ENCODE peak calls at places on chromosomes 5 and 9, in eight cellular contexts. X, K, F, P, C, S, B and V are unnamed samples.

GRCh38 chr9:118059520-118060278 is 355.5 kb downstream of the TLR4 start:
- DNase-seq in F (peak; percentile 20), P (no peak), S (no peak), X (no peak), C (no peak), B (peak; percentile 53), K (no peak), V (no peak)

GRCh38 chr5:157222506-157223230 is 42.0 kb downstream of the ITK start:
- DNase-seq in C (peak; percentile 53), B (no peak), K (peak; percentile 52), F (no peak), P (no peak), X (no peak), S (no peak), V (no peak)

GRCh38 chr9:127976498-127976897 is 4.3 kb downstream of the EEIG1 start:
- DNase-seq in S (no peak), X (no peak), C (no peak), K (peak; percentile 65), P (no peak), F (no peak), B (no peak), V (no peak)

GRCh38 chr5:139470821-139471300 is at the start of gene SMIM33:
- DNase-seq in C (no peak), K (peak; percentile 35), B (no peak), P (no peak), X (no peak), F (no peak), S (no peak), V (no peak)

GRCh38 chr5:23204111-23204510 is 303.3 kb upstream of the PRDM9 start:
- DNase-seq in X (no peak), P (no peak), F (no peak), K (no peak), S (no peak), B (no peak), C (no peak), V (no peak)

GRCh38 chr5:28216939-28217360 is 1178.6 kb upstream of the CDH9 start:
- DNase-seq in F (no peak), P (no peak), S (no peak), X (no peak), B (no peak), C (no peak), K (no peak), V (no peak)

GRCh38 chr9:13457795-13458194 is 178.3 kb upstream of the MPDZ start:
- DNase-seq in X (no peak), K (no peak), B (no peak), C (no peak), F (no peak), S (no peak), P (no peak), V (no peak)

GRCh38 chr9:127066060-127066774 is 56.2 kb downstream of the ANGPTL2 start:
- DNase-seq in X (no peak), P (no peak), B (no peak), F (no peak), K (no peak), S (no peak), C (no peak), V (no peak)

GRCh38 chr9:38062498-38063362 is 6.3 kb downstream of the SHB start:
- DNase-seq in C (no peak), F (no peak), K (no peak), S (no peak), X (no peak), B (peak; percentile 44), P (no peak), V (no peak)

GRCh38 chr5:18465833-18466681 is 831.8 kb downstream of the TAF11L14 start:
- DNase-seq in B (peak; percentile 29), S (no peak), P (no peak), X (no peak), K (no peak), C (no peak), F (peak; percentile 14), V (peak; percentile 32)

GRCh38 chr5:53481887-53482716 is 1.7 kb downstream of the FST start:
- DNase-seq in K (peak; percentile 50), S (no peak), B (peak; percentile 75), F (peak; percentile 48), P (peak; percentile 91), X (peak; percentile 90), C (peak; percentile 50), V (peak; percentile 89)

GRCh38 chr5:9953691-9954090 is 296.0 kb downstream of the ATPSCKMT start:
- DNase-seq in S (no peak), P (no peak), C (no peak), B (no peak), K (no peak), X (no peak), F (no peak), V (no peak)

GRCh38 chr5:115461506-115462290 is 82.9 kb downstream of the FEM1C start:
- DNase-seq in B (peak; percentile 37), C (peak; percentile 60), S (no peak), K (no peak), F (no peak), P (no peak), X (no peak), V (no peak)

GRCh38 chr5:34854459-34855174 is 15.7 kb downstream of the TTC23L start:
- DNase-seq in S (no peak), F (no peak), K (no peak), X (no peak), B (no peak), P (no peak), C (no peak), V (no peak)

GRCh38 chr5:149363936-149364335 is 6.1 kb downstream of the PCYOX1L start:
- DNase-seq in S (no peak), B (no peak), X (no peak), C (no peak), F (no peak), P (peak; percentile 75), K (no peak), V (no peak)

GRCh38 chr9:104527109-104527508 is at the start of gene OR13C4:
- DNase-seq in P (no peak), C (no peak), F (no peak), X (no peak), S (no peak), K (no peak), B (no peak), V (no peak)

GRCh38 chr5:53430618-53431252 is 49.7 kb upstream of the FST start:
- DNase-seq in X (no peak), C (no peak), F (no peak), B (peak; percentile 75), K (no peak), P (no peak), S (no peak), V (no peak)

GRCh38 chr9:98881836-98882568 is 61.7 kb upstream of the COL15A1 start:
- DNase-seq in P (no peak), S (no peak), C (peak; percentile 50), F (no peak), B (peak; percentile 27), X (no peak), K (no peak), V (no peak)

GRCh38 chr9:125495137-125496119 is 211.6 kb downstream of the MAPKAP1 start:
- DNase-seq in C (no peak), X (no peak), P (peak; percentile 63), F (no peak), S (no peak), K (no peak), B (no peak), V (peak; percentile 32)

GRCh38 chr9:133351908-133352634 is 4.1 kb downstream of the RPL7A start:
- DNase-seq in P (no peak), C (no peak), B (peak; percentile 76), X (no peak), K (no peak), F (no peak), S (no peak), V (peak; percentile 85)

GRCh38 chr5:103808464-103809106 is 246.0 kb upstream of the NUDT12 start:
- DNase-seq in X (no peak), S (no peak), F (no peak), C (peak; percentile 35), P (no peak), B (peak; percentile 37), K (no peak), V (no peak)

GRCh38 chr5:39815701-39816100 is 390.9 kb upstream of the DAB2 start:
- DNase-seq in F (no peak), P (no peak), S (no peak), X (no peak), K (no peak), B (no peak), C (no peak), V (no peak)

GRCh38 chr5:159605585-159605984 is 275.3 kb upstream of the IL12B start:
- DNase-seq in C (no peak), K (no peak), S (no peak), F (peak; percentile 78), X (no peak), B (no peak), P (no peak), V (no peak)

GRCh38 chr5:134247411-134247810 is 21.5 kb upstream of the PPP2CA start:
- DNase-seq in K (no peak), X (no peak), S (no peak), P (no peak), B (peak; percentile 76), F (no peak), C (no peak), V (no peak)

GRCh38 chr5:145941096-145941676 is 4.8 kb downstream of the SH3RF2 start:
- DNase-seq in C (no peak), S (no peak), K (no peak), B (no peak), F (no peak), X (no peak), P (no peak), V (no peak)